ENCODE peak calls at places on chromosomes 4 and X, in ten cellular contexts. S is OCI-LY7; P is CD4-positive, CD25-positive, alpha-beta regulatory T cell; T is cardiac muscle cell; M is thoracic aorta; O is colonic mucosa; Y is body of pancreas; W is tibial nerve; L is endodermal cell; F is brain microvascular endothelial cell. Z is an unnamed sample.

GRCh38 chr4:42654606-42655005 is 2.3 kb downstream of the ATP8A1 start:
- DNase-seq in S (no peak), P (no peak), T (peak; percentile 58), M (no peak), O (no peak), Y (no peak), W (peak; percentile 17), L (no peak), F (peak; percentile 56), Z (no peak)

GRCh38 chr4:173538148-173538902 is 8.3 kb upstream of the HAND2 start:
- DNase-seq in S (no peak), P (no peak), T (peak; percentile 50), M (no peak), O (no peak), Y (no peak), W (no peak), L (peak; percentile 75), F (no peak), Z (peak; percentile 24)

GRCh38 chr4:42280327-42281095 is 116.8 kb upstream of the SHISA3 start:
- DNase-seq in S (peak; percentile 53), P (no peak), T (peak; percentile 46), M (no peak), O (no peak), Y (no peak), W (no peak), L (peak; percentile 58), F (peak; percentile 31), Z (no peak)

GRCh38 chr4:108372678-108373077 is 203.9 kb upstream of the LEF1 start:
- DNase-seq in S (peak; percentile 12), P (no peak), T (no peak), M (no peak), O (no peak), Y (no peak), W (no peak), L (no peak), F (no peak), Z (peak; percentile 53)

GRCh38 chrX:124433186-124433585 is 86.8 kb downstream of the SH2D1A start:
- DNase-seq in S (no peak), P (no peak), T (no peak), M (no peak), O (no peak), Y (no peak), W (no peak), L (no peak), F (no peak), Z (no peak)

GRCh38 chrX:55709735-55710134 is 7.8 kb upstream of the RRAGB start:
- DNase-seq in S (peak; percentile 45), P (no peak), T (no peak), M (no peak), O (no peak), Y (no peak), W (no peak), L (no peak), F (no peak), Z (no peak)

GRCh38 chr4:5998333-5998936 is 19.8 kb downstream of the C4orf50 start:
- DNase-seq in S (peak; percentile 57), P (peak; percentile 34), T (peak; percentile 71), M (no peak), O (peak; percentile 40), Y (peak; percentile 59), W (peak; percentile 45), L (peak; percentile 92), F (peak; percentile 61), Z (peak; percentile 33)

GRCh38 chr4:80165855-80166254 is 31.4 kb upstream of the PRDM8 start:
- DNase-seq in S (no peak), P (no peak), T (no peak), M (no peak), O (no peak), Y (no peak), W (no peak), L (no peak), F (no peak), Z (no peak)

GRCh38 chr4:71595576-71596108 is 188.2 kb downstream of the GC start:
- DNase-seq in S (no peak), P (no peak), T (peak; percentile 5), M (no peak), O (no peak), Y (no peak), W (no peak), L (no peak), F (no peak), Z (no peak)

GRCh38 chr4:7759221-7759620 is 180.4 kb downstream of the AFAP1 start:
- DNase-seq in S (peak; percentile 55), P (no peak), T (no peak), M (no peak), O (no peak), Y (no peak), W (no peak), L (no peak), F (no peak), Z (peak; percentile 80)

DNA sequence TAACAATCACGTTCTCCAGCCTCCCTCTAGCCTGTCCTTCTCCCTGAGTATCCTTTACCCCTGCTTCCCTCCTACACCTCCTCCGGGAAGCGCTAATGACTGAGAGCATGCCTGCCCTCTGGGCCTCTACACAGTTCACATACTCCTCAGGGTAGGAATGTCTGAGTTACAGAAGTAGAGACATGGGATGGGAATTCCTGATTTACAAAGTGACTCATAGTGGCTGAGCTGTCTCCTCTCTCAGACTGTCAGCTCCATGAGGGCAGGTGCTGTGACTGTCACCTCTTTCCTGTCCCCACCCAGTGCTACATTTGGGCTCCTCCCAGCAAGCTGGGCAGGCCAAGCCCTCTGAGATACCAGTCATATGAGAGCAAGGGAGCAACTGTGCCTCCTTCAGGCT is 2.6 kb downstream of the LAS1L start:
- DNase-seq in S (no peak), P (no peak), T (no peak), M (no peak), O (no peak), Y (no peak), W (no peak), L (no peak), F (no peak), Z (no peak)
- H3K36me3 ChIP-seq in S (peaks cover 53% of the 10 kb centered on the region), P (peaks cover 34% of the 10 kb centered on the region), T (no peaks in the 10 kb centered on the region), M (no peaks in the 10 kb centered on the region), O (no peaks in the 10 kb centered on the region), Y (no peaks in the 10 kb centered on the region), W (no peaks in the 10 kb centered on the region), L (peaks cover 33% of the 10 kb centered on the region), F (peaks cover 7% of the 10 kb centered on the region), Z (peaks cover 23% of the 10 kb centered on the region)

GRCh38 chr4:185122681-185123345 is 20.3 kb upstream of the SLC25A4 start:
- DNase-seq in S (no peak), P (no peak), T (no peak), M (no peak), O (no peak), Y (no peak), W (no peak), L (no peak), F (no peak), Z (no peak)

GRCh38 chr4:185128272-185129119 is 14.6 kb upstream of the SLC25A4 start:
- DNase-seq in S (no peak), P (no peak), T (peak; percentile 47), M (no peak), O (no peak), Y (peak; percentile 32), W (no peak), L (peak; percentile 85), F (no peak), Z (peak; percentile 20)

GRCh38 chr4:185123479-185123878 is 19.6 kb upstream of the SLC25A4 start:
- DNase-seq in S (no peak), P (no peak), T (no peak), M (no peak), O (no peak), Y (no peak), W (no peak), L (no peak), F (no peak), Z (no peak)

GRCh38 chr4:185127021-185127925 is 15.8 kb upstream of the SLC25A4 start:
- DNase-seq in S (no peak), P (no peak), T (peak; percentile 45), M (no peak), O (no peak), Y (peak; percentile 29), W (no peak), L (peak; percentile 84), F (no peak), Z (no peak)
- H3K4me3 ChIP-seq in S (no peak overlapping the region), P (no peak overlapping the region), T (peak overlapping the region; percentile 39), M (peak overlapping the region; percentile 96), O (peak overlapping the region; percentile 53), Y (peak overlapping the region; percentile 35), W (peak overlapping the region; percentile 56), L (peak overlapping the region; percentile 73), F (peak overlapping the region; percentile 62), Z (no peak overlapping the region)

DNA sequence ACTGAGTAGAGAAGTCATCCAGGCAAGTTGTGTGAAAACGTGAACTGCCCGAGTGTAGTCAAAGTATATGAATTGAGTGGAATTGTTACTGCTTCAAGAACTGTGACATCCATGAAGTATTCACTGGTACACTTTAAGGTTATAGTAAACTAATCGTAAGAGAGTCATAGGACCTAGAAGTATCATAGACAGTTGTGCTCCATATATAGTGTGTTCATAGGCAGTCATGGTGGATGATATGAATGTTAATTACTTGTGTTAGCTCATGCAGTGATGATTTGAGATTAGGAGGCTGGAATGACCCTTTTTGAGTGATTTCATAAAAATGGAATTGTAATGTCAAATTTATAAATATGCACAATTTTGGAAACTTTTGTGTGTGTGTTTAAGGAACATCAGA is 81.3 kb upstream of the TLR2 start:
- DNase-seq in S (no peak), P (no peak), T (no peak), M (no peak), O (no peak), Y (no peak), W (no peak), L (no peak), F (no peak), Z (no peak)
- H3K36me3 ChIP-seq in S (peaks cover 100% of the 10 kb centered on the region), P (peaks cover 98% of the 10 kb centered on the region), T (no peaks in the 10 kb centered on the region), M (peaks cover 26% of the 10 kb centered on the region), O (no peaks in the 10 kb centered on the region), Y (peaks cover 25% of the 10 kb centered on the region), W (no peaks in the 10 kb centered on the region), L (peaks cover 10% of the 10 kb centered on the region), F (peaks cover 21% of the 10 kb centered on the region), Z (peaks cover 63% of the 10 kb centered on the region)

GRCh38 chrX:154695913-154696312 is 42.5 kb upstream of the CTAG2 start:
- DNase-seq in S (no peak), P (no peak), T (peak; percentile 52), M (no peak), O (no peak), Y (no peak), W (no peak), L (no peak), F (no peak), Z (no peak)
- H3K4me3 ChIP-seq in S (no peak overlapping the region), P (no peak overlapping the region), T (no peak overlapping the region), M (no peak overlapping the region), O (no peak overlapping the region), Y (no peak overlapping the region), W (no peak overlapping the region), L (no peak overlapping the region), F (no peak overlapping the region), Z (no peak overlapping the region)

GRCh38 chr4:151459380-151459779 is 50.4 kb downstream of the FHIP1A start:
- DNase-seq in S (no peak), P (no peak), T (no peak), M (no peak), O (no peak), Y (no peak), W (no peak), L (no peak), F (no peak), Z (no peak)
- H3K36me3 ChIP-seq in S (no peaks in the 10 kb centered on the region), P (no peaks in the 10 kb centered on the region), T (no peaks in the 10 kb centered on the region), M (no peaks in the 10 kb centered on the region), O (no peaks in the 10 kb centered on the region), Y (no peaks in the 10 kb centered on the region), W (no peaks in the 10 kb centered on the region), L (no peaks in the 10 kb centered on the region), F (no peaks in the 10 kb centered on the region), Z (no peaks in the 10 kb centered on the region)

DNA sequence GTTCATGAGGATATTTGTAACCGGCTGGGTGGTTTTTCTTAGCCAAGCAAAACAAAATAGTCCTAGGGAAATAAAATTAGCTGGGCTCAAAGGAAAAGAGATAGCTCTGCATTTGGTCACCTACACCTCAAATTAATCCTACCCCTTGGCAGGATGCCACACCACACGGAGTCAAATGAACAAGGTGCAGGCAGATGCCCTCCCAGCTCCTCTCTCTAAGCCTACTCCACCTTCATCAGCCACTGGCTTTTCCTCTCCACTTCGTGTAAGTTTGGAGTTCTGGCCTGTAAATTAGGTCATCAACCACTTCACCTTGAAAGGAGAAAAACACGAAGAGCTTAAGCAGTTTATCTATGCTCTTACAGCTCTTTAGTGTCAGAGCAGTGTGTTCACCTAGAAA is 1.4 kb downstream of the DDIT4L start:
- DNase-seq in S (no peak), P (no peak), T (no peak), M (no peak), O (no peak), Y (no peak), W (no peak), L (no peak), F (no peak), Z (no peak)
- H3K4me3 ChIP-seq in S (no peak overlapping the region), P (no peak overlapping the region), T (peak overlapping the region; percentile 64), M (peak overlapping the region; percentile 86), O (no peak overlapping the region), Y (no peak overlapping the region), W (no peak overlapping the region), L (peak overlapping the region; percentile 86), F (no peak overlapping the region), Z (no peak overlapping the region)